ENCODE peak calls at places on chromosomes 1 and 21, in seven cellular contexts. R, G, T, P, U, F and E are unnamed samples.

GRCh38 chr1:69700770-69701169 is 133.0 kb downstream of the LRRC7 start:
- DNase-seq in R (no peak), F (peak), G (peak), T (no peak), U (no peak), P (no peak), E (no peak)

GRCh38 chr1:28134651-28135207 is 41.8 kb downstream of the PTAFR start:
- DNase-seq in U (no peak), G (no peak), R (no peak), P (no peak), F (no peak), T (no peak), E (no peak)

GRCh38 chr1:154328318-154329151 is 3.2 kb downstream of the ATP8B2 start:
- DNase-seq in P (peak), U (peak), F (peak), T (peak), G (no peak), R (no peak), E (peak)

GRCh38 chr21:23131177-23131576 is 2133.0 kb downstream of the NCAM2 start:
- DNase-seq in G (no peak), R (no peak), F (peak), U (no peak), P (no peak), T (no peak), E (no peak)

GRCh38 chr1:177282976-177283375 is 112.2 kb downstream of the BRINP2 start:
- DNase-seq in T (no peak), F (peak), P (no peak), R (no peak), U (no peak), G (no peak), E (no peak)

GRCh38 chr1:152761609-152762213 is 3.9 kb downstream of the KPRP start:
- DNase-seq in G (no peak), T (no peak), F (no peak), R (no peak), P (no peak), U (no peak), E (no peak)

GRCh38 chr1:27525296-27526271 is 35.6 kb upstream of the WASF2 start:
- DNase-seq in U (peak), F (no peak), T (peak), P (peak), R (no peak), G (peak), E (no peak)

GRCh38 chr1:33072707-33073106 is 8.2 kb upstream of the AZIN2 start:
- DNase-seq in P (no peak), U (no peak), F (no peak), T (no peak), R (no peak), G (no peak), E (no peak)

GRCh38 chr1:7436056-7437005 is 334.8 kb upstream of the VAMP3 start:
- DNase-seq in P (no peak), U (no peak), F (no peak), T (no peak), G (no peak), R (no peak), E (no peak)

GRCh38 chr1:30902653-30903290 is 5.8 kb downstream of the SDC3 start:
- DNase-seq in P (no peak), U (no peak), T (peak), R (no peak), G (no peak), F (no peak), E (no peak)

GRCh38 chr1:95852483-95853070 is 618.6 kb downstream of the RWDD3 start:
- DNase-seq in U (no peak), T (no peak), P (no peak), R (no peak), G (no peak), F (no peak), E (peak)

GRCh38 chr1:101137144-101138126 is 99.4 kb upstream of the S1PR1 start:
- DNase-seq in R (no peak), T (no peak), F (no peak), U (no peak), P (no peak), G (no peak), E (no peak)

GRCh38 chr1:184906771-184907170 is 67.5 kb downstream of the NIBAN1 start:
- DNase-seq in R (no peak), P (no peak), F (no peak), G (no peak), U (no peak), T (no peak), E (no peak)

GRCh38 chr1:25914074-25914995 is 8.1 kb upstream of the STMN1 start:
- DNase-seq in R (no peak), U (no peak), F (no peak), G (no peak), T (no peak), P (no peak), E (no peak)

GRCh38 chr1:108082741-108083562 is 117.2 kb downstream of the SLC25A24 start:
- DNase-seq in G (no peak), T (no peak), R (no peak), P (no peak), F (peak), U (no peak), E (no peak)

GRCh38 chr1:98405581-98406059 is 255.9 kb upstream of the SNX7 start:
- DNase-seq in P (no peak), R (no peak), F (peak), U (no peak), G (no peak), T (no peak), E (no peak)

GRCh38 chr1:81974883-81975555 is 174.3 kb downstream of the ADGRL2 start:
- DNase-seq in U (no peak), T (no peak), F (no peak), R (no peak), G (no peak), P (no peak), E (no peak)

GRCh38 chr1:203351037-203351625 is at the start of gene FMOD:
- DNase-seq in T (peak), U (peak), R (no peak), P (peak), F (no peak), G (peak), E (peak)

GRCh38 chr1:226181996-226182714 is 4.4 kb downstream of the ACBD3 start:
- DNase-seq in R (peak), P (peak), U (peak), G (peak), T (peak), F (peak), E (peak)

GRCh38 chr21:35925497-35925896 is 134.8 kb downstream of the SETD4 start:
- DNase-seq in F (peak), P (peak), G (peak), U (peak), R (no peak), T (no peak), E (peak)

GRCh38 chr1:182120411-182121258 is 59.1 kb upstream of the ZNF648 start:
- DNase-seq in U (peak), R (peak), F (peak), T (peak), P (peak), G (peak), E (no peak)

GRCh38 chr1:181423301-181423918 is 59.9 kb upstream of the CACNA1E start:
- DNase-seq in U (no peak), R (peak), T (peak), F (peak), G (peak), P (no peak), E (no peak)

GRCh38 chr1:186220101-186220500 is 155.0 kb downstream of the TPR start:
- DNase-seq in R (no peak), G (no peak), F (no peak), U (no peak), P (no peak), T (no peak), E (no peak)

GRCh38 chr1:201528631-201529260 is 10.2 kb upstream of the NAV1 start:
- DNase-seq in T (no peak), U (no peak), R (no peak), G (no peak), F (no peak), P (no peak), E (no peak)

GRCh38 chr1:5936621-5937372 is 55.4 kb downstream of the NPHP4 start:
- DNase-seq in U (no peak), F (no peak), R (no peak), T (no peak), G (peak), P (no peak), E (peak)

GRCh38 chr21:29182674-29183073 is 52.2 kb downstream of the MAP3K7CL start:
- DNase-seq in R (no peak), T (no peak), G (no peak), P (no peak), U (no peak), F (no peak), E (no peak)

GRCh38 chr21:29179503-29179902 is 49.1 kb downstream of the MAP3K7CL start:
- DNase-seq in R (no peak), F (no peak), P (no peak), U (no peak), G (no peak), T (no peak), E (no peak)

GRCh38 chr21:29184047-29184446 is 53.6 kb downstream of the MAP3K7CL start:
- DNase-seq in T (no peak), U (no peak), R (no peak), P (no peak), F (no peak), G (no peak), E (no peak)

GRCh38 chr21:29178936-29179335 is 48.5 kb downstream of the MAP3K7CL start:
- DNase-seq in F (no peak), P (no peak), R (no peak), G (no peak), U (no peak), T (no peak), E (no peak)

GRCh38 chr21:29181799-29182470 is 51.5 kb downstream of the MAP3K7CL start:
- DNase-seq in T (no peak), P (no peak), G (peak), F (peak), R (peak), U (no peak), E (no peak)
- H3K4me3 ChIP-seq in T (peak), P (peak), G (peak), F (peak), R (peak), U (peak), E (no peak)

GRCh38 chr1:16237343-16237830 is 404 bp upstream of the CPLANE2 start:
- DNase-seq in G (no peak), P (no peak), F (peak), T (no peak), R (no peak), U (no peak), E (no peak)
- H3K4me3 ChIP-seq in G (peak), P (peak), F (peak), T (peak), R (peak), U (peak), E (no peak)

GRCh38 chr21:46560568-46561447 is 44.1 kb downstream of the S100B start:
- DNase-seq in T (no peak), P (no peak), U (no peak), G (no peak), R (no peak), F (no peak), E (peak)

GRCh38 chr21:46557469-46557868 is 47.4 kb downstream of the S100B start:
- DNase-seq in F (no peak), R (no peak), T (no peak), P (no peak), G (no peak), U (no peak), E (peak)

GRCh38 chr21:46557919-46558392 is 46.9 kb downstream of the S100B start:
- DNase-seq in G (no peak), R (no peak), U (no peak), T (no peak), P (no peak), F (no peak), E (peak)

GRCh38 chr21:46561448-46562095 is 43.3 kb downstream of the S100B start:
- DNase-seq in T (no peak), U (no peak), P (no peak), G (no peak), R (no peak), F (no peak), E (no peak)

DNA sequence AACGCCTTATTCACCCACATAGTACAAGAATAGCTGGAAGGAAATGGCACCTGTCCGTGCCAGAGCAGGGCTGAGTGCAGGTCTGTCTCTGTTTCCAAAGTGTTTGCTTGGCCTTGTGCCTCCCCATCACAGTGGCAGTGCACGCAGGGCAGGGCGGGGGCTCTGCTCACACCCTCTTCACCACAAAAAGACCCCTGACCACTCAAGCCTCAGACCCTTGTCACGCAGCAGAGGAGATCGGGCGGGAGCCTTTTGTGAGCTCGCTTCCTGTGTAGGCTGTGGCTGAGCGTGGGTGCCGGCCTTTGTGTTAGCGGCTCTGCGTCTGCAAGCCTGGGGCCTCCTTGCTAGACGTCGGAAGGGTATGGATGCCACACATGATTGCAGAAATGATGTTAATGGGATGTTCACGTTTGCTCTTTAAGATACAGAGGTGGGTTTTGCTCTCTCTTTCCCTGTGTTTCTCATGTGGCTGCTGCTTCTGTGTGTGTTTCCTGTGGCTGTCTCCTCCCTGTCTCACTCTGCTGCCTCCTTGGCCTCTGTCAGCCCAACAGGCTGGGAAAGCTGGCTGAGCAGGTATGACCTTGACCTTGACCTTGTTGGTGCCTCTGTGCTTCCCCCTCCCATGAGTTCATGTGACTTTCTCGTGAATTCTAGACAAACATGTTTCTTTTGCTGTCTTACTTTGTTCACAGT is 45.4 kb downstream of the S100B start:
- DNase-seq in F (no peak), G (no peak), T (no peak), P (no peak), U (no peak), R (no peak), E (peak)
- H3K4me3 ChIP-seq in F (no peak), G (no peak), T (no peak), P (no peak), U (no peak), R (no peak), E (no peak)

GRCh38 chr1:23576338-23577055 is 17.2 kb upstream of the ID3 start:
- DNase-seq in U (no peak), R (no peak), G (no peak), T (no peak), P (no peak), F (no peak), E (no peak)

GRCh38 chr1:23578311-23578996 is 19.2 kb upstream of the ID3 start:
- DNase-seq in P (no peak), T (no peak), G (no peak), R (no peak), F (no peak), U (no peak), E (no peak)

GRCh38 chr1:23575226-23575810 is 16.0 kb upstream of the ID3 start:
- DNase-seq in T (no peak), U (no peak), R (no peak), F (no peak), P (no peak), G (no peak), E (no peak)

GRCh38 chr1:23578997-23579363 is 19.7 kb upstream of the ID3 start:
- DNase-seq in T (no peak), R (no peak), U (no peak), P (no peak), F (no peak), G (no peak), E (no peak)

GRCh38 chr1:23577056-23577985 is 18.0 kb upstream of the ID3 start:
- DNase-seq in U (no peak), G (peak), T (no peak), R (no peak), P (no peak), F (peak), E (no peak)
- H3K4me3 ChIP-seq in U (peak), G (no peak), T (peak), R (peak), P (no peak), F (peak), E (no peak)

GRCh38 chr1:61320575-61320974 is 238.2 kb downstream of the NFIA start:
- DNase-seq in U (no peak), F (no peak), P (no peak), T (no peak), R (no peak), G (no peak), E (no peak)

GRCh38 chr1:61322769-61323168 is 240.4 kb downstream of the NFIA start:
- DNase-seq in U (no peak), P (no peak), R (peak), F (peak), T (no peak), G (no peak), E (no peak)

GRCh38 chr1:61316493-61316892 is 234.1 kb downstream of the NFIA start:
- DNase-seq in P (no peak), T (no peak), G (no peak), F (no peak), R (no peak), U (no peak), E (no peak)

GRCh38 chr1:61322008-61322744 is 239.8 kb downstream of the NFIA start:
- DNase-seq in R (no peak), U (no peak), P (no peak), G (no peak), T (no peak), F (peak), E (no peak)

DNA sequence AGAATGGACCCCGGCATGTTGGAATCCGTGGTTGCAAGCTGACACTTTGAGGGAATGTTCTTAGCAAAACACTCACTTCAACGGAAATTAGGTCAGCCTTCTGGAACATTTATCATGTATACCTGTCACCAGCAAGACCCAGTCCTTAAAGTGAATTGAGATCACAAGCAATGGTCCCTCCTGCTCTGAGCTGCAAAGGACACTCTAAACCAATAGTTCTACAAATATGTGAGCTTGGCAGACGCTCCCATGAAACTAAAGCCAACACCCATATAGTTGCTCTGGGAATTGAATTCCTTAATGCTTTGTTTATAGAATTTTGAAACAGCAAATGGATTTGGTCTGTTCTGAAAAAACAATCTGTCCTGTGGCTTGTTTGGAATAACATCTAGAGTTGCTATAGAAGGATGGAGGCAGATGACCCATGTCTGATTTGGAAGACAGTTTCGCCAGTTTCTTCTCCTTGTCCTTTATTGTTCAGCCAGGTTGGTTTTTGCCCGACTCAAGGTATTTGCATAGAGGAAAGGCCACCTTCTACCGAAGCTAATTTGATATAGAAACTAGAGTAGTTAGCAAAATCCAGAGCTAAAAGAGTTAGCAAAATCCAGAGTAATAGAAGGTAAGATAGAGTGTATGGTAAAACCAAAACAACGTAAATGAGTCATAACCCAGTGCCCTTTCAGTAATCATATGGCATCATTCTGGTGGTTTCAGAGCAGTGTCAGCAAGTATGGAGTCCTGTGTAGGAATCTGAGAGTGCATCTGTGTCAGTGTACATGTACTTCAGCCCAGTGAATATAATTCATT is 236.2 kb downstream of the NFIA start:
- DNase-seq in R (no peak), P (peak), U (peak), G (peak), T (no peak), F (peak), E (peak)
- H3K4me3 ChIP-seq in R (no peak), P (no peak), U (peak), G (peak), T (peak), F (no peak), E (no peak)

GRCh38 chr1:16153110-16153998 is 2.5 kb downstream of the EPHA2 start:
- DNase-seq in R (no peak), F (no peak), U (no peak), T (no peak), G (peak), P (no peak), E (no peak)

GRCh38 chr1:16155537-16156410 is at the start of gene EPHA2:
- DNase-seq in U (peak), P (peak), F (peak), G (peak), T (peak), R (peak), E (peak)

GRCh38 chr1:16152521-16153087 is 3.3 kb downstream of the EPHA2 start:
- DNase-seq in U (no peak), F (no peak), T (peak), P (no peak), G (no peak), R (no peak), E (no peak)

GRCh38 chr1:16151985-16152384 is 3.9 kb downstream of the EPHA2 start:
- DNase-seq in P (no peak), R (no peak), U (no peak), T (no peak), G (no peak), F (no peak), E (no peak)

GRCh38 chr1:16153999-16154673 is 1.7 kb downstream of the EPHA2 start:
- DNase-seq in F (no peak), R (no peak), G (peak), T (no peak), P (no peak), U (no peak), E (no peak)
- H3K4me3 ChIP-seq in F (peak), R (peak), G (peak), T (peak), P (peak), U (peak), E (peak)

DNA sequence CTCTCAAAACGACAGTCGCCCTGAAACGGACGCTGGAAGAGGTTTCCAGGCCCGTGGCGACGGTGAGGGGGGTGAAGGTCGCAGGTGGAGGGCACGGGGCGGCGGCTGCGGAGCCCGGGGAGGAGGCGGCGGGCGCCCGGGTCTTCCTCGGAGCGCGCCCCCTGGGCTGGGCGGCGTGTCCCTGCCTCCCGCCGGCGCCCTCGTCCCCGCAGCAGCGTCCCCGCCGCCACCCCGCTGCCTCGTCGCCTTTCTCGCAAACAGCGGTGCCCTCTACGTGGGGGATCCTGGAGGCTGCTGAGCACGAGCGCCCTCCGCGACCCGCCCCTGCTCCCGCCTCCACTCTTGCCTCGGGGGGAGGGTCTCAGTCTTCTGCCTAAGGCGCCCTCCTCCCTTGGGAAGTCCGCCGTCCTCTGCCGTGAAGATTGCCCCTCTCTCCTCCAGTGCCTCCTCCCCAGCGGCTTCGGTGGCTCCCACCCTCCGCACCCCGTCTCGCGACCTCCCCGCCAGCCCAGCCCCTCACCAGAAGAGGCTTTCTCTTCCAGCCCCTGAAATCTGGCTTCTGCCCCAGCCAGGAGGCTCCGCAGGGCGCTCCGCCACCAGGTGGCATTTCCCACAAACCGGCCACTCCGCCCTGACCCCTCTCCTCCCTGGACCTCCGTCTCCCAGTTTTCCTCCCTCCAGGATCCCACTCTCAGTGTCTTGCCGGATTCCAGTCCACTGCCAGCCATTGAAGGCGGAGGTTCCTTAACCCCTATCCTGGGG is 227.4 kb downstream of the SDCCAG8 start:
- DNase-seq in R (no peak), G (no peak), T (no peak), F (no peak), P (no peak), U (no peak), E (no peak)
- H3K4me3 ChIP-seq in R (no peak), G (no peak), T (peak), F (no peak), P (peak), U (peak), E (no peak)